ENCODE peak calls at places on chromosomes 5 and 9, in four cellular contexts. M is CD4-positive, alpha-beta memory T cell; Q is body of pancreas; H is uterus. E is an unnamed sample. For H3K4me1, the result is how much of the 10 kb centered on the place peaks cover.

GRCh38 chr5:111198281-111198948 is 25.8 kb upstream of the CAMK4 start:
- DNase-seq in M (no peak), Q (no peak), H (no peak), E (no peak)

GRCh38 chr9:2955616-2956015 is 111.7 kb upstream of the PUM3 start:
- DNase-seq in M (no peak), Q (no peak), H (no peak), E (no peak)

GRCh38 chr9:135588371-135588770 is 26.8 kb downstream of the PAEP start:
- DNase-seq in M (no peak), Q (no peak), H (no peak), E (no peak)

GRCh38 chr5:97225222-97225621 is 42.2 kb upstream of the RIOK2 start:
- DNase-seq in M (no peak), Q (no peak), H (no peak), E (no peak)

GRCh38 chr5:178165585-178165984 is 11.9 kb upstream of the NHP2 start:
- DNase-seq in M (no peak), Q (no peak), H (no peak), E (no peak)

GRCh38 chr5:15834596-15835245 is 334.7 kb downstream of the FBXL7 start:
- DNase-seq in M (no peak), Q (no peak), H (no peak), E (no peak)

GRCh38 chr5:16179936-16180788 is 571 bp upstream of the MARCHF11 start:
- DNase-seq in M (no peak), Q (peak), H (no peak), E (no peak)

GRCh38 chr9:22142681-22143080 is 133.6 kb upstream of the CDKN2B start:
- DNase-seq in M (no peak), Q (no peak), H (no peak), E (no peak)

GRCh38 chr5:58341485-58341884 is 118.4 kb downstream of the PLK2 start:
- DNase-seq in M (no peak), Q (no peak), H (no peak), E (no peak)

GRCh38 chr9:11735391-11735790 is 957.8 kb upstream of the TYRP1 start:
- DNase-seq in M (no peak), Q (no peak), H (no peak), E (no peak)

GRCh38 chr9:82284758-82285157 is 296.2 kb downstream of the SPATA31D1 start:
- DNase-seq in M (no peak), Q (no peak), H (no peak), E (no peak)

GRCh38 chr9:95509851-95510529 is 6.8 kb downstream of the PTCH1 start:
- DNase-seq in M (no peak), Q (peak), H (no peak), E (peak)

GRCh38 chr9:90141723-90142122 is 500.9 kb downstream of the DIRAS2 start:
- DNase-seq in M (no peak), Q (no peak), H (no peak), E (no peak)

GRCh38 chr5:65243161-65243560 is 238.6 kb downstream of the ADAMTS6 start:
- DNase-seq in M (no peak), Q (no peak), H (no peak), E (no peak)

GRCh38 chr5:129971684-129972083 is 67.4 kb downstream of the CHSY3 start:
- DNase-seq in M (no peak), Q (no peak), H (no peak), E (no peak)

GRCh38 chr5:141477815-141478214 is 2.0 kb downstream of the PCDHGC3 start:
- DNase-seq in M (no peak), Q (no peak), H (no peak), E (no peak)

GRCh38 chr5:181186902-181187499 is 18.0 kb downstream of the TRIM7 start:
- DNase-seq in M (no peak), Q (no peak), H (no peak), E (no peak)

GRCh38 chr9:130117816-130118632 is 54.2 kb upstream of the NCS1 start:
- DNase-seq in M (no peak), Q (no peak), H (peak), E (peak)

GRCh38 chr9:121353246-121353975 is 16.6 kb downstream of the STOM start:
- DNase-seq in M (peak), Q (no peak), H (no peak), E (no peak)

GRCh38 chr9:69816775-69817174 is 3.8 kb upstream of the CFAP95 start:
- DNase-seq in M (no peak), Q (no peak), H (no peak), E (no peak)

GRCh38 chr5:114330916-114331531 is 30.8 kb upstream of the KCNN2 start:
- DNase-seq in M (no peak), Q (no peak), H (no peak), E (no peak)

GRCh38 chr9:124835026-124835501 is 18.2 kb upstream of the WDR38 start:
- DNase-seq in M (no peak), Q (peak), H (no peak), E (peak)
- H3K27ac ChIP-seq in M (no peak), Q (peak), H (peak), E (peak)

GRCh38 chr5:95717439-95717838 is 13.7 kb upstream of the RHOBTB3 start:
- DNase-seq in M (no peak), Q (no peak), H (no peak), E (no peak)

GRCh38 chr5:95718738-95719137 is 12.4 kb upstream of the RHOBTB3 start:
- DNase-seq in M (no peak), Q (no peak), H (no peak), E (no peak)

GRCh38 chr5:95713960-95714710 is 17.0 kb upstream of the RHOBTB3 start:
- DNase-seq in M (no peak), Q (no peak), H (no peak), E (no peak)

GRCh38 chr5:95718203-95718602 is 12.9 kb upstream of the RHOBTB3 start:
- DNase-seq in M (peak), Q (no peak), H (no peak), E (no peak)

GRCh38 chr5:95715799-95716461 is 15.2 kb upstream of the RHOBTB3 start:
- DNase-seq in M (no peak), Q (no peak), H (no peak), E (no peak)
- H3K4me1 ChIP-seq in M (under half), Q (under half), H (under half), E (under half)

DNA sequence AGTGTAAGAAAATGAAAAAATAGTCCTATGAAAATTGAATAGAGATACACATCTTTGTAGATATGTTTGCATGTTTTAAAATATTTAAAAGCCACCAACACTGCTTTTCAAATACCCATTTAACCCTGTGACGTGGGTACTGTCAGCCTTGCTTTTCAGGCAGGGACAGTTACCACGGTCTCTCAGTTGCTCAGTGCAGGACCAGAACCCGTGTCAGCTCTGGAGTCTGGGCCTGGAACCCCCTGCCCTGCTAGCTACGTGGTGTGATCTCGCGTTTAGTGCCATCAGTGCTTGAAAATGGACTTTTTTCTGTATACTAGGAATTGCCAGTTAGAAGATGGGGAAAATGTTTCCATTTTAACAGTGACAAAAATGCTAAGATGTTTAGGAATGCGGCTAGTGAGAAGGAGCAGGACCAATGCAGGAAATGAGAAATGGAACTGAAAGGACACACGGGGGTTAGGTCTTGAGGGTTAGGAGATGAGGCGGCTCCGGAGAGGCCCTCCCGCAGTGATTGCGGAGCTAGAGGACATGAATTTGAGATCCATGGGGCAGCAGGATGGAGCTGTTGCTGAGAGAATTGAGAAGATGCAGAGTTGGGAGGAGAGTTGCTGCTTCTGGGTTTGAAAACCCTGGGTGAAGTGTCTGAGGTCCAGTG is 13.7 kb downstream of the RNU6ATAC start:
- DNase-seq in M (no peak), Q (no peak), H (no peak), E (no peak)
- H3K27ac ChIP-seq in M (no peak), Q (no peak), H (no peak), E (no peak)

GRCh38 chr5:32589431-32589830 is 4.1 kb downstream of the SUB1 start:
- DNase-seq in M (no peak), Q (no peak), H (no peak), E (no peak)

GRCh38 chr5:32585446-32586250 is at the start of gene SUB1:
- DNase-seq in M (peak), Q (peak), H (peak), E (peak)

GRCh38 chr5:32586251-32586642 is 890 bp downstream of the SUB1 start:
- DNase-seq in M (no peak), Q (no peak), H (no peak), E (no peak)

GRCh38 chr5:32585122-32585445 is 273 bp upstream of the SUB1 start:
- DNase-seq in M (no peak), Q (no peak), H (no peak), E (no peak)

DNA sequence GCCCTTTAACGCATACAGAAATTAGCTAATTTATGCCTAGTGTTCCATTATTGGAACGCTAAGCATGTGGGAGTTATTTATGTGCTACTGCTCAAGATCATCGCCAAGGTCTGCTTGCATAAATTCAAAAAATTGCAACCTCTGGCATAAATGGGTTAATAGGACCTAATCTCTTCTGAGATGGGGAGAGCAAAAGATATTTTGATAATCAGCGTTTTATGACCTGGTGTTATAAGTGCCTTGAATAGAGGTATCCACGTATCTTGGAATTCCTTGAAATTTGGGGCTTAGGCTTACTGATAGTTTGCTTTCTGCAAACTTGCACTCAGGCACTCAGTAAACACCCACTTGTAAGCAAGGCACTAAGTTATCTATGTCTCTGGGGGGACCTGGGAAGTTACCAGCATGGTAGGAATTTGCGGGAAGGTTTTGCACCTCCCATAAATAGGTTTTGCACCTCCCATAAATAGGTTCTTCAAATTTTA is 1.8 kb downstream of the SUB1 start:
- DNase-seq in M (no peak), Q (no peak), H (no peak), E (no peak)
- H3K4me1 ChIP-seq in M (half or more), Q (under half), H (under half), E (under half)

DNA sequence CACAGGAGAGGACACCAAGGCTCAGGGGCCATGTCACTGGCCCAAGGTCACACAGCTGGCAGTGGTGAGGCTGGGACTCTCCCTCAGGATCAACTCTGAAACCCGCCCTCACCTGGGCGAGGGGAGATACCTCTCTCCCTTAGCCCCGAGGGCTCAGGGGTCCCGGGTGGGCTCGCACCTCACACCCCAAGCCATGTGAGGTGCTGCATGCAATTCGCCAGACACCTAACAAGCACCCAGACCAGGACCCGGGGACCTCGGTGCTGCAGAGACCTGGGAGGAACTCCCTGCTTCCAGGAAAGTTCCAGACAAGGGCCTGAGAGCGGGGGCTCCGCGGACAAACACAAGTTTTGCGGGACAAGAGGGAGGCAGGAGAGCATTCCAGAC is 19.3 kb downstream of the BRD3 start:
- DNase-seq in M (no peak), Q (no peak), H (no peak), E (no peak)
- H3K27ac ChIP-seq in M (no peak), Q (no peak), H (no peak), E (peak)

GRCh38 chr9:124041817-124042116 is 30.2 kb downstream of the LHX2 start:
- DNase-seq in M (no peak), Q (no peak), H (no peak), E (no peak)

GRCh38 chr9:124040935-124041816 is 29.6 kb downstream of the LHX2 start:
- DNase-seq in M (no peak), Q (peak), H (no peak), E (peak)

GRCh38 chr9:124038790-124039633 is 27.4 kb downstream of the LHX2 start:
- DNase-seq in M (no peak), Q (no peak), H (no peak), E (no peak)

GRCh38 chr9:124042168-124042775 is 30.7 kb downstream of the LHX2 start:
- DNase-seq in M (no peak), Q (no peak), H (no peak), E (no peak)

GRCh38 chr9:124040186-124040920 is 28.8 kb downstream of the LHX2 start:
- DNase-seq in M (no peak), Q (no peak), H (no peak), E (no peak)
- H3K4me1 ChIP-seq in M (under half), Q (under half), H (under half), E (under half)

E was measured in psoas muscle.